ENCODE peak calls at places on chromosomes 16 and 17, in seven cellular contexts. J is CD4-positive, alpha-beta T cell; Z is kidney; W is stomach; H is effector memory CD4-positive, alpha-beta T cell; I is HCT116; Y is mucosa of descending colon. G is an unnamed sample.

GRCh38 chr17:75552847-75553552 is 27.5 kb downstream of the LLGL2 start:
- DNase-seq in J (no peak), Y (no peak), I (no peak), W (no peak), H (no peak), Z (no peak), G (no peak)

GRCh38 chr16:30349695-30350094 is 5.4 kb downstream of the CD2BP2 start:
- DNase-seq in I (no peak), J (no peak), W (no peak), Y (no peak), Z (peak; percentile 12), H (no peak), G (no peak)

GRCh38 chr16:31420037-31420436 is 8.1 kb downstream of the COX6A2 start:
- DNase-seq in H (no peak), I (no peak), W (no peak), Z (no peak), Y (no peak), J (no peak), G (no peak)

GRCh38 chr17:29143894-29144293 is 36.3 kb downstream of the MYO18A start:
- DNase-seq in W (no peak), J (no peak), H (no peak), I (no peak), Z (no peak), Y (no peak), G (no peak)

GRCh38 chr16:48126801-48127644 is 28.8 kb downstream of the ABCC12 start:
- DNase-seq in I (no peak), W (peak; percentile 78), Y (no peak), H (no peak), Z (peak; percentile 56), J (no peak), G (no peak)

GRCh38 chr17:77704048-77704815 is 254.3 kb upstream of the TNRC6C start:
- DNase-seq in Y (no peak), H (no peak), J (no peak), W (no peak), I (no peak), Z (no peak), G (no peak)

GRCh38 chr17:56936697-56937322 is 23.0 kb upstream of the TRIM25 start:
- DNase-seq in Z (no peak), I (no peak), J (no peak), W (no peak), H (no peak), Y (no peak), G (no peak)

GRCh38 chr16:30741461-30741914 is 6.7 kb upstream of the PHKG2 start:
- DNase-seq in H (no peak), J (no peak), Y (peak; percentile 51), W (peak; percentile 72), Z (peak; percentile 82), I (peak; percentile 68), G (no peak)

GRCh38 chr16:51374346-51374745 is 223.3 kb upstream of the SALL1 start:
- DNase-seq in Y (no peak), J (no peak), I (no peak), H (no peak), Z (no peak), W (no peak), G (no peak)

GRCh38 chr17:34178047-34178446 is 77.0 kb upstream of the CCL2 start:
- DNase-seq in W (no peak), I (no peak), J (no peak), H (no peak), Y (no peak), Z (no peak), G (no peak)

GRCh38 chr17:7001562-7001961 is 5.7 kb downstream of the ALOX12 start:
- DNase-seq in I (no peak), W (no peak), J (peak; percentile 45), H (no peak), Z (peak; percentile 39), Y (peak; percentile 38), G (no peak)

GRCh38 chr16:83552193-83552592 is 255.6 kb upstream of the HSBP1 start:
- DNase-seq in Y (no peak), W (no peak), Z (no peak), H (no peak), J (no peak), I (no peak), G (no peak)

GRCh38 chr17:79078476-79079190 is 4.0 kb downstream of the ENGASE start:
- DNase-seq in Z (peak; percentile 49), J (no peak), Y (peak; percentile 66), I (no peak), W (no peak), H (no peak), G (no peak)

GRCh38 chr17:19410875-19411291 is at the start of gene RNF112:
- DNase-seq in W (no peak), Y (no peak), H (no peak), Z (no peak), I (no peak), J (no peak), G (no peak)

GRCh38 chr16:50831751-50832150 is 89.9 kb downstream of the CYLD start:
- DNase-seq in H (no peak), J (no peak), Y (no peak), W (no peak), Z (no peak), I (no peak), G (no peak)

GRCh38 chr17:56602292-56603130 is 9.0 kb downstream of the NOG start:
- DNase-seq in J (no peak), I (no peak), H (no peak), Y (no peak), W (no peak), Z (no peak), G (no peak)

GRCh38 chr17:44854201-44854600 is 6.5 kb downstream of the HIGD1B start:
- DNase-seq in Z (no peak), I (no peak), H (no peak), J (no peak), W (no peak), Y (no peak), G (no peak)

GRCh38 chr17:13490427-13490826 is 111.3 kb downstream of the HS3ST3A1 start:
- DNase-seq in H (no peak), I (no peak), Y (no peak), Z (no peak), W (no peak), J (no peak), G (no peak)

GRCh38 chr17:45316271-45317112 is at the start of gene MAP3K14:
- DNase-seq in J (peak; percentile 55), I (no peak), Z (peak; percentile 94), Y (peak; percentile 71), H (peak; percentile 48), W (peak; percentile 75), G (peak; percentile 58)

GRCh38 chr17:10117581-10118001 is 80.8 kb downstream of the GAS7 start:
- DNase-seq in I (no peak), W (no peak), J (no peak), Y (no peak), H (no peak), Z (no peak), G (no peak)

GRCh38 chr16:58883131-58883530 is 149.0 kb upstream of the GOT2 start:
- DNase-seq in J (no peak), Y (no peak), I (no peak), W (no peak), H (no peak), Z (no peak), G (no peak)

GRCh38 chr16:59330030-59330670 is 596.0 kb upstream of the GOT2 start:
- DNase-seq in J (no peak), H (no peak), Y (no peak), W (no peak), Z (no peak), I (no peak), G (no peak)

GRCh38 chr17:32020943-32021617 is 13.9 kb downstream of the LRRC37B start:
- DNase-seq in W (no peak), I (no peak), Z (no peak), H (no peak), J (no peak), Y (no peak), G (no peak)

GRCh38 chr17:47244697-47245096 is 8.9 kb upstream of the ITGB3 start:
- DNase-seq in J (no peak), Z (no peak), Y (no peak), W (no peak), I (no peak), H (no peak), G (no peak)

GRCh38 chr17:42547001-42547461 is 5.7 kb upstream of the HSD17B1 start:
- DNase-seq in Y (no peak), W (no peak), J (no peak), H (no peak), I (no peak), Z (peak; percentile 77), G (no peak)

GRCh38 chr16:22250522-22250921 is 44.4 kb downstream of the EEF2K start:
- DNase-seq in I (no peak), W (no peak), Y (no peak), J (no peak), H (no peak), Z (no peak), G (no peak)

DNA sequence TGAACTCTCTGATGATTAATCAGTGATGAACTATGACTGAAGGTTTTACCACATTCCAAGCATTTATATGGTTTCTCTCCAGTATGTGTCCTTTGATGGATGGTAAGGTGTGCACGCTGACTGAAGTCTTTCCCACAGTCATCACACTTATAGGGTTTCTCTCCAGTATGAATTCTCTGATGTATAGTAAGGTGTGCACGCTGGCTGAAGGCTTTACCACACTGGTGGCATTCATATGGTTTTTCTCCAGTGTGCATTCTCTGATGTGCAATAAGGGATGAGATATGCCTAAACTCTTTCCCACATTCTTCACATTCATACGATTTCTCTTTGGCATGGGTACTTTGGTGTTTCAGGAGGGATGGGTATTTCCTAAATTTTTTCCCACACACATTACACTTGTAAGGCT is 16.4 kb downstream of the ZNF287 start:
- DNase-seq in I (no peak), J (no peak), W (no peak), Z (no peak), H (no peak), Y (no peak), G (no peak)
- H3K9me3 ChIP-seq in I (peaks cover 51% of the 10 kb centered on the region), J (peaks cover 93% of the 10 kb centered on the region), W (peaks cover 36% of the 10 kb centered on the region), Z (peaks cover 58% of the 10 kb centered on the region), H (peaks cover 55% of the 10 kb centered on the region), Y (peaks cover 97% of the 10 kb centered on the region), G (peaks cover 46% of the 10 kb centered on the region)

GRCh38 chr16:62478903-62479458 is 442.7 kb upstream of the CDH8 start:
- DNase-seq in I (no peak), H (no peak), J (no peak), W (no peak), Y (no peak), Z (peak; percentile 53), G (no peak)
- H3K9me3 ChIP-seq in I (peaks cover 7% of the 10 kb centered on the region), H (peaks cover 3% of the 10 kb centered on the region), J (peaks cover 23% of the 10 kb centered on the region), W (peaks cover 4% of the 10 kb centered on the region), Y (peaks cover 50% of the 10 kb centered on the region), Z (no peaks in the 10 kb centered on the region), G (peaks cover 2% of the 10 kb centered on the region)

GRCh38 chr16:35636831-35637230 is 2177.4 kb downstream of the TP53TG3F start:
- DNase-seq in W (no peak), Z (no peak), H (no peak), Y (no peak), I (no peak), J (no peak), G (no peak)
- H3K9me3 ChIP-seq in W (no peaks in the 10 kb centered on the region), Z (peaks cover 3% of the 10 kb centered on the region), H (peaks cover 3% of the 10 kb centered on the region), Y (peaks cover 71% of the 10 kb centered on the region), I (no peaks in the 10 kb centered on the region), J (peaks cover 27% of the 10 kb centered on the region), G (peaks cover 4% of the 10 kb centered on the region)

GRCh38 chr16:35637683-35638082 is 2178.3 kb downstream of the TP53TG3F start:
- DNase-seq in W (no peak), J (no peak), Y (no peak), Z (no peak), H (no peak), I (no peak), G (no peak)

GRCh38 chr16:35642322-35642835 is 2183.0 kb downstream of the TP53TG3F start:
- DNase-seq in I (no peak), Y (no peak), H (no peak), Z (no peak), W (no peak), J (no peak), G (no peak)

GRCh38 chr16:35639233-35640205 is 2180.1 kb downstream of the TP53TG3F start:
- DNase-seq in J (no peak), W (no peak), Y (no peak), H (no peak), I (no peak), Z (no peak), G (no peak)
- H3K9me3 ChIP-seq in J (peaks cover 12% of the 10 kb centered on the region), W (no peaks in the 10 kb centered on the region), Y (peaks cover 73% of the 10 kb centered on the region), H (peaks cover 8% of the 10 kb centered on the region), I (no peaks in the 10 kb centered on the region), Z (peaks cover 3% of the 10 kb centered on the region), G (peaks cover 4% of the 10 kb centered on the region)

G was measured in T-helper 17 cell.